ENCODE peak calls at places on chromosomes 12 and 14, in six cellular contexts. V is fibroblast of lung; Q is activated T-cell treated with anti-CD3 and anti-CD28 coated beads for 1 hour; D is hepatocyte; E is CD8-positive, alpha-beta T cell; W is stomach. Z is an unnamed sample.

GRCh38 chr14:56379956-56380355 is 199.6 kb upstream of the TMEM260 start:
- DNase-seq in V (peak), Q (no peak), D (no peak), E (no peak), W (no peak), Z (no peak)

GRCh38 chr12:124517260-124518050 is 50.0 kb downstream of the NCOR2 start:
- DNase-seq in V (peak), Q (no peak), D (peak), E (no peak), W (peak), Z (no peak)

GRCh38 chr14:23360496-23360895 is 4.5 kb downstream of the EFS start:
- DNase-seq in V (no peak), Q (no peak), D (no peak), E (no peak), W (no peak), Z (no peak)

GRCh38 chr14:20662968-20663731 is 21.2 kb upstream of the RNASE4 start:
- DNase-seq in V (peak), Q (peak), D (peak), E (peak), W (peak), Z (peak)

GRCh38 chr14:89617471-89618291 is 200.6 kb upstream of the FOXN3 start:
- DNase-seq in V (peak), Q (no peak), D (peak), E (peak), W (peak), Z (peak)

GRCh38 chr12:12081836-12082497 is 11.2 kb downstream of the BCL2L14 start:
- DNase-seq in V (peak), Q (no peak), D (peak), E (no peak), W (no peak), Z (no peak)

GRCh38 chr12:80353254-80353653 is 90.8 kb upstream of the PTPRQ start:
- DNase-seq in V (peak), Q (no peak), D (peak), E (no peak), W (no peak), Z (no peak)

GRCh38 chr12:69497308-69498026 is 27.3 kb downstream of the FRS2 start:
- DNase-seq in V (peak), Q (no peak), D (no peak), E (no peak), W (no peak), Z (no peak)

GRCh38 chr12:116236148-116236731 is 41.3 kb downstream of the MED13L start:
- DNase-seq in V (peak), Q (peak), D (peak), E (peak), W (peak), Z (peak)

GRCh38 chr12:46271846-46272245 is 3.0 kb upstream of the SLC38A1 start:
- DNase-seq in V (no peak), Q (no peak), D (no peak), E (no peak), W (no peak), Z (no peak)

GRCh38 chr12:101209319-101210302 is at the start of gene SLC5A8:
- DNase-seq in V (no peak), Q (no peak), D (peak), E (no peak), W (no peak), Z (no peak)

GRCh38 chr14:28785096-28785952 is 18.7 kb downstream of the FOXG1 start:
- DNase-seq in V (no peak), Q (no peak), D (peak), E (no peak), W (no peak), Z (no peak)

GRCh38 chr12:109817627-109818231 is 15.5 kb downstream of the TRPV4 start:
- DNase-seq in V (no peak), Q (no peak), D (no peak), E (no peak), W (no peak), Z (no peak)

GRCh38 chr12:78120866-78121590 is 290.3 kb downstream of the NAV3 start:
- DNase-seq in V (peak), Q (no peak), D (no peak), E (no peak), W (no peak), Z (no peak)

GRCh38 chr12:80175307-80175930 is 76.1 kb downstream of the OTOGL start:
- DNase-seq in V (no peak), Q (no peak), D (no peak), E (no peak), W (no peak), Z (no peak)

GRCh38 chr12:22893878-22894277 is 268.9 kb downstream of the ETNK1 start:
- DNase-seq in V (no peak), Q (no peak), D (no peak), E (no peak), W (no peak), Z (no peak)